ENCODE peak calls at places on chromosomes 5 and 9, in five cellular contexts. One of them, this sample, is unnamed.

GRCh38 chr5:67035098-67035740 is 161.4 kb downstream of the CD180 start:
- DNase-seq in effector CD8-positive, alpha-beta T cell: no peak
- DNase-seq in activated CD8-positive, alpha-beta memory T cell treated with anti-CD3 and anti-CD28 coated beads for 1 hour: no peak
- DNase-seq in CD8-positive, alpha-beta T cell: no peak
- DNase-seq in NCI-H524 treated with DMSO at 0.1 percent for 48 hours: no peak
- DNase-seq in this sample: no peak

GRCh38 chr9:93259490-93260289 is 75.8 kb downstream of the WNK2 start:
- DNase-seq in effector CD8-positive, alpha-beta T cell: no peak
- DNase-seq in activated CD8-positive, alpha-beta memory T cell treated with anti-CD3 and anti-CD28 coated beads for 1 hour: no peak
- DNase-seq in CD8-positive, alpha-beta T cell: no peak
- DNase-seq in NCI-H524 treated with DMSO at 0.1 percent for 48 hours: no peak
- DNase-seq in this sample: peak; percentile 3

GRCh38 chr9:13014484-13014883 is 239.7 kb downstream of the LURAP1L start:
- DNase-seq in effector CD8-positive, alpha-beta T cell: no peak
- DNase-seq in activated CD8-positive, alpha-beta memory T cell treated with anti-CD3 and anti-CD28 coated beads for 1 hour: no peak
- DNase-seq in CD8-positive, alpha-beta T cell: no peak
- DNase-seq in NCI-H524 treated with DMSO at 0.1 percent for 48 hours: no peak
- DNase-seq in this sample: no peak

GRCh38 chr5:56215019-56215830 is 17.9 kb downstream of the ANKRD55 start:
- DNase-seq in effector CD8-positive, alpha-beta T cell: no peak
- DNase-seq in activated CD8-positive, alpha-beta memory T cell treated with anti-CD3 and anti-CD28 coated beads for 1 hour: no peak
- DNase-seq in CD8-positive, alpha-beta T cell: no peak
- DNase-seq in NCI-H524 treated with DMSO at 0.1 percent for 48 hours: no peak
- DNase-seq in this sample: no peak

GRCh38 chr5:173689713-173690360 is 73.4 kb upstream of the BOD1 start:
- DNase-seq in effector CD8-positive, alpha-beta T cell: no peak
- DNase-seq in activated CD8-positive, alpha-beta memory T cell treated with anti-CD3 and anti-CD28 coated beads for 1 hour: no peak
- DNase-seq in CD8-positive, alpha-beta T cell: no peak
- DNase-seq in NCI-H524 treated with DMSO at 0.1 percent for 48 hours: no peak
- DNase-seq in this sample: no peak

GRCh38 chr5:76204713-76205112 is 121.5 kb downstream of the SV2C start:
- DNase-seq in effector CD8-positive, alpha-beta T cell: no peak
- DNase-seq in activated CD8-positive, alpha-beta memory T cell treated with anti-CD3 and anti-CD28 coated beads for 1 hour: no peak
- DNase-seq in CD8-positive, alpha-beta T cell: no peak
- DNase-seq in NCI-H524 treated with DMSO at 0.1 percent for 48 hours: no peak
- DNase-seq in this sample: no peak

GRCh38 chr5:135650081-135650480 is 71.3 kb upstream of the CXCL14 start:
- DNase-seq in effector CD8-positive, alpha-beta T cell: no peak
- DNase-seq in activated CD8-positive, alpha-beta memory T cell treated with anti-CD3 and anti-CD28 coated beads for 1 hour: no peak
- DNase-seq in CD8-positive, alpha-beta T cell: no peak
- DNase-seq in NCI-H524 treated with DMSO at 0.1 percent for 48 hours: no peak
- DNase-seq in this sample: no peak

GRCh38 chr5:33939863-33940262 is 3.7 kb downstream of the RXFP3 start:
- DNase-seq in effector CD8-positive, alpha-beta T cell: no peak
- DNase-seq in activated CD8-positive, alpha-beta memory T cell treated with anti-CD3 and anti-CD28 coated beads for 1 hour: no peak
- DNase-seq in CD8-positive, alpha-beta T cell: no peak
- DNase-seq in NCI-H524 treated with DMSO at 0.1 percent for 48 hours: no peak
- DNase-seq in this sample: no peak

GRCh38 chr5:27240791-27241190 is 202.4 kb upstream of the CDH9 start:
- DNase-seq in effector CD8-positive, alpha-beta T cell: no peak
- DNase-seq in activated CD8-positive, alpha-beta memory T cell treated with anti-CD3 and anti-CD28 coated beads for 1 hour: no peak
- DNase-seq in CD8-positive, alpha-beta T cell: no peak
- DNase-seq in NCI-H524 treated with DMSO at 0.1 percent for 48 hours: no peak
- DNase-seq in this sample: no peak

GRCh38 chr5:135916638-135917263 is 21.1 kb upstream of the IL9 start:
- DNase-seq in effector CD8-positive, alpha-beta T cell: no peak
- DNase-seq in activated CD8-positive, alpha-beta memory T cell treated with anti-CD3 and anti-CD28 coated beads for 1 hour: no peak
- DNase-seq in CD8-positive, alpha-beta T cell: no peak
- DNase-seq in NCI-H524 treated with DMSO at 0.1 percent for 48 hours: no peak
- DNase-seq in this sample: no peak

GRCh38 chr9:79684711-79685575 is 113.2 kb downstream of the TLE4 start:
- DNase-seq in effector CD8-positive, alpha-beta T cell: no peak
- DNase-seq in activated CD8-positive, alpha-beta memory T cell treated with anti-CD3 and anti-CD28 coated beads for 1 hour: no peak
- DNase-seq in CD8-positive, alpha-beta T cell: no peak
- DNase-seq in NCI-H524 treated with DMSO at 0.1 percent for 48 hours: no peak
- DNase-seq in this sample: peak; percentile 34

GRCh38 chr5:113176196-113176595 is 199.6 kb downstream of the DCP2 start:
- DNase-seq in effector CD8-positive, alpha-beta T cell: no peak
- DNase-seq in activated CD8-positive, alpha-beta memory T cell treated with anti-CD3 and anti-CD28 coated beads for 1 hour: no peak
- DNase-seq in CD8-positive, alpha-beta T cell: no peak
- DNase-seq in NCI-H524 treated with DMSO at 0.1 percent for 48 hours: no peak
- DNase-seq in this sample: peak; percentile 32

GRCh38 chr9:121972501-121972981 is 120.6 kb downstream of the TTLL11 start:
- DNase-seq in effector CD8-positive, alpha-beta T cell: no peak
- DNase-seq in activated CD8-positive, alpha-beta memory T cell treated with anti-CD3 and anti-CD28 coated beads for 1 hour: no peak
- DNase-seq in CD8-positive, alpha-beta T cell: no peak
- DNase-seq in NCI-H524 treated with DMSO at 0.1 percent for 48 hours: no peak
- DNase-seq in this sample: no peak

GRCh38 chr5:123450641-123451421 is 27.6 kb upstream of the CEP120 start:
- DNase-seq in effector CD8-positive, alpha-beta T cell: no peak
- DNase-seq in activated CD8-positive, alpha-beta memory T cell treated with anti-CD3 and anti-CD28 coated beads for 1 hour: no peak
- DNase-seq in CD8-positive, alpha-beta T cell: no peak
- DNase-seq in NCI-H524 treated with DMSO at 0.1 percent for 48 hours: peak; percentile 79
- DNase-seq in this sample: peak; percentile 79

GRCh38 chr5:10533218-10533617 is 30.7 kb upstream of the ANKRD33B start:
- DNase-seq in effector CD8-positive, alpha-beta T cell: no peak
- DNase-seq in activated CD8-positive, alpha-beta memory T cell treated with anti-CD3 and anti-CD28 coated beads for 1 hour: no peak
- DNase-seq in CD8-positive, alpha-beta T cell: no peak
- DNase-seq in NCI-H524 treated with DMSO at 0.1 percent for 48 hours: no peak
- DNase-seq in this sample: no peak

GRCh38 chr5:79962580-79963222 is 28.4 kb downstream of the MTX3 start:
- DNase-seq in effector CD8-positive, alpha-beta T cell: no peak
- DNase-seq in activated CD8-positive, alpha-beta memory T cell treated with anti-CD3 and anti-CD28 coated beads for 1 hour: no peak
- DNase-seq in CD8-positive, alpha-beta T cell: no peak
- DNase-seq in NCI-H524 treated with DMSO at 0.1 percent for 48 hours: peak; percentile 12
- DNase-seq in this sample: peak; percentile 20

GRCh38 chr5:15500326-15500958 is 462 bp downstream of the FBXL7 start:
- DNase-seq in effector CD8-positive, alpha-beta T cell: no peak
- DNase-seq in activated CD8-positive, alpha-beta memory T cell treated with anti-CD3 and anti-CD28 coated beads for 1 hour: no peak
- DNase-seq in CD8-positive, alpha-beta T cell: no peak
- DNase-seq in NCI-H524 treated with DMSO at 0.1 percent for 48 hours: no peak
- DNase-seq in this sample: peak; percentile 39

GRCh38 chr9:81423589-81424326 is 265.6 kb downstream of the TLE1 start:
- DNase-seq in effector CD8-positive, alpha-beta T cell: no peak
- DNase-seq in activated CD8-positive, alpha-beta memory T cell treated with anti-CD3 and anti-CD28 coated beads for 1 hour: no peak
- DNase-seq in CD8-positive, alpha-beta T cell: no peak
- DNase-seq in NCI-H524 treated with DMSO at 0.1 percent for 48 hours: no peak
- DNase-seq in this sample: no peak

GRCh38 chr9:89519393-89519805 is 21.5 kb upstream of the SEMA4D start:
- DNase-seq in effector CD8-positive, alpha-beta T cell: no peak
- DNase-seq in activated CD8-positive, alpha-beta memory T cell treated with anti-CD3 and anti-CD28 coated beads for 1 hour: no peak
- DNase-seq in CD8-positive, alpha-beta T cell: no peak
- DNase-seq in NCI-H524 treated with DMSO at 0.1 percent for 48 hours: no peak
- DNase-seq in this sample: no peak

GRCh38 chr9:133707065-133707760 is 30.9 kb downstream of the SARDH start:
- DNase-seq in effector CD8-positive, alpha-beta T cell: no peak
- DNase-seq in activated CD8-positive, alpha-beta memory T cell treated with anti-CD3 and anti-CD28 coated beads for 1 hour: no peak
- DNase-seq in CD8-positive, alpha-beta T cell: no peak
- DNase-seq in NCI-H524 treated with DMSO at 0.1 percent for 48 hours: peak; percentile 47
- DNase-seq in this sample: peak; percentile 1

GRCh38 chr5:83720805-83721431 is at the start of gene HAPLN1:
- DNase-seq in effector CD8-positive, alpha-beta T cell: no peak
- DNase-seq in activated CD8-positive, alpha-beta memory T cell treated with anti-CD3 and anti-CD28 coated beads for 1 hour: no peak
- DNase-seq in CD8-positive, alpha-beta T cell: no peak
- DNase-seq in NCI-H524 treated with DMSO at 0.1 percent for 48 hours: no peak
- DNase-seq in this sample: no peak

GRCh38 chr9:13351768-13352386 is 72.4 kb upstream of the MPDZ start:
- DNase-seq in effector CD8-positive, alpha-beta T cell: no peak
- DNase-seq in activated CD8-positive, alpha-beta memory T cell treated with anti-CD3 and anti-CD28 coated beads for 1 hour: no peak
- DNase-seq in CD8-positive, alpha-beta T cell: no peak
- DNase-seq in NCI-H524 treated with DMSO at 0.1 percent for 48 hours: no peak
- DNase-seq in this sample: peak; percentile 25

GRCh38 chr5:87109749-87110148 is 157.9 kb upstream of the RASA1 start:
- DNase-seq in effector CD8-positive, alpha-beta T cell: no peak
- DNase-seq in activated CD8-positive, alpha-beta memory T cell treated with anti-CD3 and anti-CD28 coated beads for 1 hour: no peak
- DNase-seq in CD8-positive, alpha-beta T cell: no peak
- DNase-seq in NCI-H524 treated with DMSO at 0.1 percent for 48 hours: no peak
- DNase-seq in this sample: no peak

GRCh38 chr5:116455061-116455460 is 119.6 kb downstream of the SEMA6A start:
- DNase-seq in effector CD8-positive, alpha-beta T cell: no peak
- DNase-seq in activated CD8-positive, alpha-beta memory T cell treated with anti-CD3 and anti-CD28 coated beads for 1 hour: no peak
- DNase-seq in CD8-positive, alpha-beta T cell: no peak
- DNase-seq in NCI-H524 treated with DMSO at 0.1 percent for 48 hours: no peak
- DNase-seq in this sample: peak; percentile 50

GRCh38 chr9:93665128-93665565 is 88.8 kb downstream of the PHF2 start:
- DNase-seq in effector CD8-positive, alpha-beta T cell: no peak
- DNase-seq in activated CD8-positive, alpha-beta memory T cell treated with anti-CD3 and anti-CD28 coated beads for 1 hour: no peak
- DNase-seq in CD8-positive, alpha-beta T cell: no peak
- DNase-seq in NCI-H524 treated with DMSO at 0.1 percent for 48 hours: no peak
- DNase-seq in this sample: peak; percentile 3

GRCh38 chr9:25648116-25648515 is 30.1 kb downstream of the TUSC1 start:
- DNase-seq in effector CD8-positive, alpha-beta T cell: no peak
- DNase-seq in activated CD8-positive, alpha-beta memory T cell treated with anti-CD3 and anti-CD28 coated beads for 1 hour: no peak
- DNase-seq in CD8-positive, alpha-beta T cell: no peak
- DNase-seq in NCI-H524 treated with DMSO at 0.1 percent for 48 hours: no peak
- DNase-seq in this sample: no peak

GRCh38 chr5:72628771-72629313 is 121.6 kb upstream of the ZNF366 start:
- DNase-seq in effector CD8-positive, alpha-beta T cell: no peak
- DNase-seq in activated CD8-positive, alpha-beta memory T cell treated with anti-CD3 and anti-CD28 coated beads for 1 hour: no peak
- DNase-seq in CD8-positive, alpha-beta T cell: no peak
- DNase-seq in NCI-H524 treated with DMSO at 0.1 percent for 48 hours: no peak
- DNase-seq in this sample: no peak

GRCh38 chr9:10562581-10563343 is 50.0 kb downstream of the PTPRD start:
- DNase-seq in effector CD8-positive, alpha-beta T cell: no peak
- DNase-seq in activated CD8-positive, alpha-beta memory T cell treated with anti-CD3 and anti-CD28 coated beads for 1 hour: no peak
- DNase-seq in CD8-positive, alpha-beta T cell: no peak
- DNase-seq in NCI-H524 treated with DMSO at 0.1 percent for 48 hours: no peak
- DNase-seq in this sample: peak; percentile 8

GRCh38 chr9:98797491-98797890 is 1.1 kb upstream of the ANKS6 start:
- DNase-seq in effector CD8-positive, alpha-beta T cell: no peak
- DNase-seq in activated CD8-positive, alpha-beta memory T cell treated with anti-CD3 and anti-CD28 coated beads for 1 hour: no peak
- DNase-seq in CD8-positive, alpha-beta T cell: no peak
- DNase-seq in NCI-H524 treated with DMSO at 0.1 percent for 48 hours: no peak
- DNase-seq in this sample: no peak

GRCh38 chr5:149175346-149176113 is 34.2 kb downstream of the ABLIM3 start:
- DNase-seq in effector CD8-positive, alpha-beta T cell: no peak
- DNase-seq in activated CD8-positive, alpha-beta memory T cell treated with anti-CD3 and anti-CD28 coated beads for 1 hour: no peak
- DNase-seq in CD8-positive, alpha-beta T cell: no peak
- DNase-seq in NCI-H524 treated with DMSO at 0.1 percent for 48 hours: no peak
- DNase-seq in this sample: no peak

GRCh38 chr5:78178356-78178755 is 116.1 kb downstream of the AP3B1 start:
- DNase-seq in effector CD8-positive, alpha-beta T cell: no peak
- DNase-seq in activated CD8-positive, alpha-beta memory T cell treated with anti-CD3 and anti-CD28 coated beads for 1 hour: no peak
- DNase-seq in CD8-positive, alpha-beta T cell: no peak
- DNase-seq in NCI-H524 treated with DMSO at 0.1 percent for 48 hours: no peak
- DNase-seq in this sample: no peak